ENCODE peak calls at places on chromosomes 6 and 20, in four cellular contexts. One of them, this sample, is unnamed.

GRCh38 chr20:43748274-43748673 is 21.5 kb upstream of the GTSF1L start:
- DNase-seq in sigmoid colon: no peak
- DNase-seq in ovary: no peak
- DNase-seq in H1: no peak
- DNase-seq in this sample: no peak

GRCh38 chr6:144920391-144920983 is 635.4 kb downstream of the UTRN start:
- DNase-seq in ovary: no peak
- DNase-seq in sigmoid colon: no peak
- DNase-seq in H1: no peak
- DNase-seq in this sample: no peak

GRCh38 chr6:159473435-159473834 is 219.6 kb downstream of the SOD2 start:
- DNase-seq in ovary: no peak
- DNase-seq in sigmoid colon: peak; percentile 76
- DNase-seq in H1: no peak
- DNase-seq in this sample: no peak

GRCh38 chr20:24892931-24893330 is 56.1 kb upstream of the CST7 start:
- DNase-seq in H1: no peak
- DNase-seq in ovary: no peak
- DNase-seq in sigmoid colon: no peak
- DNase-seq in this sample: no peak

GRCh38 chr6:53811082-53811481 is 16.3 kb downstream of the LRRC1 start:
- DNase-seq in H1: no peak
- DNase-seq in ovary: no peak
- DNase-seq in sigmoid colon: no peak
- DNase-seq in this sample: no peak

GRCh38 chr20:63223121-63223825 is 7.3 kb upstream of the YTHDF1 start:
- DNase-seq in ovary: no peak
- DNase-seq in H1: no peak
- DNase-seq in sigmoid colon: no peak
- DNase-seq in this sample: peak; percentile 88

GRCh38 chr6:154154389-154154967 is 115.4 kb downstream of the OPRM1 start:
- DNase-seq in sigmoid colon: peak; percentile 76
- DNase-seq in ovary: peak; percentile 43
- DNase-seq in H1: no peak
- DNase-seq in this sample: peak; percentile 38

GRCh38 chr20:63176035-63176434 is 39.9 kb downstream of the YTHDF1 start:
- DNase-seq in H1: no peak
- DNase-seq in sigmoid colon: no peak
- DNase-seq in ovary: no peak
- DNase-seq in this sample: no peak

GRCh38 chr6:158060447-158061360 is 79.0 kb downstream of the SYNJ2 start:
- DNase-seq in ovary: peak; percentile 59
- DNase-seq in H1: no peak
- DNase-seq in sigmoid colon: peak; percentile 86
- DNase-seq in this sample: no peak

GRCh38 chr6:22145294-22145693 is 151.5 kb downstream of the PRL start:
- DNase-seq in H1: no peak
- DNase-seq in ovary: no peak
- DNase-seq in sigmoid colon: no peak
- DNase-seq in this sample: no peak

GRCh38 chr20:38798266-38798665 is 7.2 kb upstream of the PPP1R16B start:
- DNase-seq in ovary: no peak
- DNase-seq in H1: no peak
- DNase-seq in sigmoid colon: no peak
- DNase-seq in this sample: no peak

GRCh38 chr6:53605543-53606235 is 59.9 kb downstream of the KLHL31 start:
- DNase-seq in ovary: no peak
- DNase-seq in H1: no peak
- DNase-seq in sigmoid colon: no peak
- DNase-seq in this sample: no peak

GRCh38 chr6:104540743-104541142 is 319.0 kb downstream of the HACE1 start:
- DNase-seq in ovary: no peak
- DNase-seq in sigmoid colon: no peak
- DNase-seq in H1: no peak
- DNase-seq in this sample: no peak

GRCh38 chr20:48621256-48622078 is 206.3 kb downstream of the PREX1 start:
- DNase-seq in ovary: no peak
- DNase-seq in H1: no peak
- DNase-seq in sigmoid colon: no peak
- DNase-seq in this sample: no peak
- H3K4me3 ChIP-seq in ovary: no peak overlapping the region
- H3K4me3 ChIP-seq in H1: no peak overlapping the region
- H3K4me3 ChIP-seq in sigmoid colon: peak overlapping the region; percentile 37
- H3K4me3 ChIP-seq in this sample: no peak overlapping the region

DNA sequence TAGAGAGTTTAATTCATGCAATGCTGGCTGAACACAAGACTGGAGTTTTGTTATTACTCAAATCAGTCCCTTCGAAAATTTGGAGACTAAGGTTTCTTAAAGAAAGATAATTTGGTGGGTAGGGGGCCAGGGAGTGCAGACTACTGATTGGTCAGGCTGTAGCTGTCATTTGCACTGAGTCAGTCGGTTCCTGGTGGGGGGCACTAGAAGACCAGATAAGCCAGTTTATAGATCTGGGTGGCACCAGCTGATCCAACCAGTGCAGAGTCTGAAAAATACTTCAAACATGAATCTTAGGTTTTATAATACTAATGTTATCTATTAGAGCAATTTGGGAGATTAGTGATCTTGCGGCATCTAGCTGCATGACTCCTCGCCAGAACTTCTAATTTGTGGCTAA is 530.7 kb downstream of the NKAIN2 start:
- DNase-seq in ovary: no peak
- DNase-seq in sigmoid colon: no peak
- DNase-seq in H1: no peak
- DNase-seq in this sample: no peak
- H3K36me3 ChIP-seq in ovary: no peaks in the 10 kb centered on the region
- H3K36me3 ChIP-seq in sigmoid colon: no peaks in the 10 kb centered on the region
- H3K36me3 ChIP-seq in H1: no peaks in the 10 kb centered on the region
- H3K36me3 ChIP-seq in this sample: no peaks in the 10 kb centered on the region

GRCh38 chr20:37278966-37279590 is 10.4 kb upstream of the MANBAL start:
- DNase-seq in H1: no peak
- DNase-seq in ovary: no peak
- DNase-seq in sigmoid colon: no peak
- DNase-seq in this sample: no peak
- H3K4me3 ChIP-seq in H1: no peak overlapping the region
- H3K4me3 ChIP-seq in ovary: no peak overlapping the region
- H3K4me3 ChIP-seq in sigmoid colon: no peak overlapping the region
- H3K4me3 ChIP-seq in this sample: no peak overlapping the region

GRCh38 chr6:142167472-142167871 is 20.4 kb downstream of the VTA1 start:
- DNase-seq in sigmoid colon: no peak
- DNase-seq in H1: no peak
- DNase-seq in ovary: no peak
- DNase-seq in this sample: no peak
- H3K36me3 ChIP-seq in sigmoid colon: peaks cover 4% of the 10 kb centered on the region
- H3K36me3 ChIP-seq in H1: peaks cover 19% of the 10 kb centered on the region
- H3K36me3 ChIP-seq in ovary: no peaks in the 10 kb centered on the region
- H3K36me3 ChIP-seq in this sample: peaks cover 36% of the 10 kb centered on the region

GRCh38 chr6:79631800-79632172 is 657 bp downstream of the SH3BGRL2 start:
- DNase-seq in ovary: no peak
- DNase-seq in H1: no peak
- DNase-seq in sigmoid colon: no peak
- DNase-seq in this sample: peak; percentile 15

GRCh38 chr6:79630883-79631799 is at the start of gene SH3BGRL2:
- DNase-seq in H1: peak; percentile 33
- DNase-seq in ovary: peak; percentile 77
- DNase-seq in sigmoid colon: peak; percentile 83
- DNase-seq in this sample: peak; percentile 80

GRCh38 chr6:79630400-79630882 is 688 bp upstream of the SH3BGRL2 start:
- DNase-seq in sigmoid colon: no peak
- DNase-seq in H1: no peak
- DNase-seq in ovary: no peak
- DNase-seq in this sample: no peak

GRCh38 chr6:79634491-79634890 is 3.4 kb downstream of the SH3BGRL2 start:
- DNase-seq in sigmoid colon: no peak
- DNase-seq in ovary: no peak
- DNase-seq in H1: no peak
- DNase-seq in this sample: no peak

GRCh38 chr6:79632580-79632979 is 1.5 kb downstream of the SH3BGRL2 start:
- DNase-seq in ovary: no peak
- DNase-seq in sigmoid colon: no peak
- DNase-seq in H1: no peak
- DNase-seq in this sample: no peak
- H3K4me3 ChIP-seq in ovary: no peak overlapping the region
- H3K4me3 ChIP-seq in sigmoid colon: no peak overlapping the region
- H3K4me3 ChIP-seq in H1: peak overlapping the region; percentile 89
- H3K4me3 ChIP-seq in this sample: no peak overlapping the region

DNA sequence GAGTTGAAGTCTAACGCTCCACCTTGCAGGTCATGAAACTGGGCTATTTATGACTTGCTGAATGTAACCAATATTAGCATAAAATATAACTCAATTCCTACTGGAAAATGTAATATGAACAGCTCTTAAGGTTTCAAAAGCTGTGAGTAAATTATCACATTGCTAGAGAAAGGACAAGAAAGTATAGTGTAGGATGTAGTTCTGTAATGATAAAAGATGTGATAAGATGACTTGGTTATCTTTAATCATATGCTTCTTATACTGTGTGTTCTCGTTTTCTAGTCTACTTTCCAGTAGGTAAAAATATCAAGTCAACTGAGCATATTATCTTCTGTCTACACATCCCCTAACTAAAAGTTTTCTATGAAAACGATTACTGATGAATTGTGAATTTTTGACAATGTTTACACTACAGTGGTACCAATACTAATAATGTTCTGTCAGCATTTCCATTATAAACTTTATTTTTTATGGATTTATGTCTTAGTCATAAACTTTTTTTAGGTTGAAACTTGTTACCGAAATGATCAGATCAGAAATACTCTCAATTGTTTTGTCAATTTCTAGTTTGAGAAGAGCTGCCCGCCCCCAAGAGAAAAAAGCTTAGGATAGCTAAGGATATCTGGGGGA is 14.6 kb downstream of the MED23 start:
- DNase-seq in sigmoid colon: no peak
- DNase-seq in H1: no peak
- DNase-seq in ovary: no peak
- DNase-seq in this sample: no peak
- H3K36me3 ChIP-seq in sigmoid colon: no peaks in the 10 kb centered on the region
- H3K36me3 ChIP-seq in H1: peaks cover 18% of the 10 kb centered on the region
- H3K36me3 ChIP-seq in ovary: no peaks in the 10 kb centered on the region
- H3K36me3 ChIP-seq in this sample: peaks cover 55% of the 10 kb centered on the region

GRCh38 chr6:149231786-149232185 is 85.7 kb upstream of the TAB2 start:
- DNase-seq in H1: no peak
- DNase-seq in ovary: peak; percentile 44
- DNase-seq in sigmoid colon: no peak
- DNase-seq in this sample: no peak
- H3K4me3 ChIP-seq in H1: no peak overlapping the region
- H3K4me3 ChIP-seq in ovary: no peak overlapping the region
- H3K4me3 ChIP-seq in sigmoid colon: no peak overlapping the region
- H3K4me3 ChIP-seq in this sample: no peak overlapping the region